ENCODE peak calls at places on chromosomes 2 and 18, in six cellular contexts. S is HCT116, F is K562, D is body of pancreas, G is HepG2, M is gastrocnemius medialis. Z is an unnamed sample.
A peak's percentile ranks its signal among the peaks of the same experiment; 100 is the strongest.

GRCh38 chr2:98084869-98085238 is 2.1 kb upstream of the VWA3B start:
- ATAC-seq in G (peak; percentile 81), M (no peak), F (no peak), S (no peak), D (peak; percentile 59), Z (no peak)

GRCh38 chr2:26632624-26633185 is 8.5 kb downstream of the CIB4 start:
- ATAC-seq in F (peak; percentile 51), S (no peak), D (no peak), G (no peak), M (no peak), Z (no peak)

GRCh38 chr18:75365837-75366236 is 61.7 kb downstream of the SMIM21 start:
- ATAC-seq in G (no peak), M (no peak), S (no peak), F (no peak), D (no peak), Z (no peak)

GRCh38 chr18:55988537-55988936 is 400.5 kb upstream of the TCF4 start:
- ATAC-seq in M (peak; percentile 86), D (peak; percentile 67), F (peak; percentile 65), G (no peak), S (no peak), Z (peak; percentile 70)

GRCh38 chr2:158783923-158784322 is 11.2 kb upstream of the DAPL1 start:
- ATAC-seq in G (no peak), F (no peak), M (no peak), D (no peak), S (no peak), Z (no peak)

GRCh38 chr2:109069430-109070194 is 59.4 kb upstream of the SH3RF3 start:
- ATAC-seq in G (peak; percentile 87), F (no peak), M (no peak), D (no peak), S (no peak), Z (no peak)

GRCh38 chr2:162838141-162838500 is 446 bp downstream of the KCNH7 start:
- ATAC-seq in D (no peak), G (no peak), F (no peak), S (no peak), M (no peak), Z (no peak)

GRCh38 chr2:208320686-208321085 is 54.6 kb downstream of the PIKFYVE start:
- ATAC-seq in F (no peak), D (no peak), G (no peak), S (no peak), M (peak; percentile 100), Z (peak; percentile 77)

GRCh38 chr2:235900631-235901030 is 267.6 kb downstream of the GBX2 start:
- ATAC-seq in F (no peak), S (no peak), D (no peak), G (peak; percentile 41), M (no peak), Z (no peak)

GRCh38 chr18:26524952-26525351 is 23.4 kb downstream of the KCTD1 start:
- ATAC-seq in S (no peak), G (no peak), F (no peak), M (no peak), D (no peak), Z (no peak)

GRCh38 chr2:173584676-173585453 is 230.2 kb downstream of the CDCA7 start:
- ATAC-seq in G (no peak), F (peak; percentile 76), D (no peak), M (no peak), S (no peak), Z (no peak)

DNA sequence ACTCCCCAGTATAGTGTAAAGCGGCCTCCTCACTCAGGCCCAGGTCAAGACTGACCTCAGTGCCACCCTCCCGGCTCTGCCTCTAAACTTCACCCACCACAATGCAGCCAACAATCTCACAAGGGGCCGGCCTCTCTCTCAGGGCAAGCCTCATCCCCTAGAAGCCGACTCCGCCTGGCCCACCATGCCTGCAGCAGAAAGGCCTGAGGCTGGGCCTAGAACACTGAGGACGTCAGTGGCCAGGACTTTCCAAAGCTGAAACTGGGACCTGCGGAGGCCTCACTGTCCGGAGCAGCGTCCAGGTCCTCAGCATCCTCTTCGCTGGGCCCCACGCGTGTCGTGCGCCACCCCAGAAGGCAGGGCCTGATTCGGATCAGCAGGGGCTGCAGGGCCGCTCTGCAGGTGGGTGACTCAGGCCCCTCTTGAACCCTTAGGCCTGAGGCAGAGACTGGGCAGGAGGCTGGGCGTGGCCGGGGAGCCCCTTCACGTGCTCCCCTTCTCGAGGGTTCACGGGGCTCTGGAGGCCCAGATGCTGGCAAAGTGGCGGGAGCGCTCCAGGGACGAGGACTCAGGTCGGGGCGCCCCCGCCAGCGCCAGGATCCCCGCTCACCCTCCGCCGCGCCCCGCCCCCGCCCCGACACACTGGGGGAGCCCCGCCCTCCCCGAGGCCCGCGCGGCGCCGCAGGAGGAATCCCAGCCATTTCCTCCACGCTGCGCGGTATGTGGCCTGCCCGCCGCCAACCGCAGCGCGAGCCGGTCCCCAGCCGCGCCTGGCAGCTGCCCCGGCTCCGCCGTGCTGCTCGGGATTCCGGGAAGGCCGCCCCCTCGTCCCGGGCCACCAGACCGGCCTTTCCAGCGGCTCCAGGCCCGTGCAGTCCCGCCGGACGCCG is 53.1 kb downstream of the PKDCC start:
- ATAC-seq in S (no peak), F (no peak), D (peak; percentile 72), M (peak; percentile 53), G (no peak), Z (peak; percentile 85)
- TF ChIP-seq POLR2A in S (no peak), F (no peak), D (peak; percentile 35), M (no peak), G (no peak), Z (no peak)

DNA sequence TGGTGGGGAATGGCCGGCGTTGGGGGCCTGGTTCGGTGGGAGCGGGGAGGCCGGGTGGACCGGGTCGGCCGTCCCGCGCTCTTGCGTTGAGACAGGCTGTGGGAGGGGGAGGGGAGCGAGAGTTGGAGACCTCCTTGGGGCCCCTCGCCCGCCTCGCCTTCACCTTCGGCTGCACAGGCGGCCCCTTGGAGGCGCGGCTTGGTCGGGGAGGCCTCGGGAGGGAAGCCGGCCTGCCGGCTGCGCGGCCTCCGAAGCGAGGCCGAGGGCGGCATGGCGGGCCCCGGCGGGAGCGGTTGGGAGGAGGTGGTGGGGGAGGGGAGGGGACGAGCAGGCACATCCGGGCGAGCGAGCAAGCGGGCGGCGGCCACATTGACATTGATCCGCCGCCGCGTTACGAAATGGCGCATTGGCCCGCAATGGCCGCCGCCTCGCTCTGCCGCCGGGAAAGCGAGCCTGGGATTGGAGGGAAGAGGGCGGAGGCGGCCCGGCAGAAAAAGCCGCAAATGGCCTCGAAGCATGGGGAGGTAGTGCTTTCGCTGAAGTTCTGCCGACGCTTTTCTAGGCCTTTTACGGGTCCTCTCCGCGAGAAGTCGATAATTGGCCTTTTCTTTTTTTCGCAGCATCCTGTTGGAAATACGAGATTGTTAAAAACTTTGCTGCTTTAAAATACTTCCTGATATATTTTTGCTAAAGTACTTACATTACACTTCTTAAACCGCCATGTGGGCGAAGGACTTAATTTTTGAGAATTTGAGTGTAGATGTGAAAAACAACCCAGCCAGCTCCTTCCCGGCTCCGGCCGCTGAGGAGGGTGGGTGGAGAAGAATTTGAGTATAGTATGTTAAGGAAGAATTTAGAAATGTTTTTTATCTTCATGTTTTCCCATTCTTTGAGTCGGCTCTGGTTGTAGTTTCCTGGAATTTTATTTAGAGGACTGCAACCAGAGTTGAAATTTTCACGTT is 582 bp downstream of the HNRNPA3 start:
- ATAC-seq in D (peak; percentile 76), F (peak; percentile 81), M (peak; percentile 73), S (peak; percentile 64), G (peak; percentile 80), Z (peak; percentile 81)
- TF ChIP-seq POLR2A in D (no peak), F (no peak), M (no peak), S (no peak), G (peak; percentile 36), Z (no peak)

GRCh38 chr2:46914578-46915230 is 902 bp downstream of the MCFD2 start:
- ATAC-seq in S (no peak), D (no peak), M (no peak), G (no peak), F (peak; percentile 12), Z (no peak)

GRCh38 chr2:46913471-46914381 is 1.9 kb downstream of the MCFD2 start:
- ATAC-seq in F (peak; percentile 89), D (no peak), S (peak; percentile 23), M (no peak), G (peak; percentile 67), Z (no peak)

GRCh38 chr2:46917628-46918027 is 2.0 kb upstream of the MCFD2 start:
- ATAC-seq in S (no peak), F (no peak), D (no peak), M (no peak), G (no peak), Z (no peak)

GRCh38 chr2:46915281-46915810 is at the start of gene MCFD2:
- ATAC-seq in M (peak; percentile 23), G (peak; percentile 44), S (peak; percentile 23), D (peak; percentile 19), F (peak; percentile 48), Z (peak; percentile 48)

DNA sequence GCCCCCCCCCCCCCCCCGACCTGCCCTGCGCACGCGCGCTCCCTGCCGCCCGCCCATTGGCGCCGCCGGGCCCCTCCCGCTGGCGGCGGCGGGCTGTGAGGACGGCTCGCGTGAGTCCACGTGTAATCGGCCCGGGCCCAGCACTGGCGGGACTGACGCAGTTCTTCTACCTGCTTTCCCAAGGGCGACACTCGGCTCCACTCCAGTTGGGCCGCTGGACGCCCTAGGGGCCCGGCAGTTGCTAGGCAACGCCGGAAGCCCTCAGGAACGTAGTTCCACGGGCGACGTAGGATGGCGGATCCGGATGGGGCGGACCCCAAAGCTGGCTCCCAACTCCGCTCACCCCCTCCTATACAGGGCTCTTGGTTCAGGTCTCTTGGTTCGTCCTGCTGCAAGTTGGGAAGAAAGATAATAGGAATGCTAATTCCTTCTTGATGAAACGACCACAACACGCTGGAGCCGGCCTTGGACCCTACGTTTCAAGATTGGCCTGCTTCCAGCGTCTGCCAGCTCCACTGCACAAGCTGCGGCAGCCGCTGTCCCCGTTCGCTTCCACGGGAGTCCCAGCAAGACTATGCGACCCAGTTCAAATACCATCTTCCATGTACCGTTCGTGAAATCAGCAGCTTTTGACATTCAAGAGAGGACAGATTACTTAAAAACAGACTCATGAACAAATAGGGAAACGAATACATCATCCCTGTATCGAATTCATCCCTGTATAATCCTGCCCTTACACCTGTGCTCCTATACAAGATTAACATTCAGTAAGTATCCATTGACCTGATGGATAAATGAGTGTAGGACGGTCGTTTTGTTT is 415 bp upstream of the MCFD2 start:
- ATAC-seq in D (peak; percentile 94), G (peak; percentile 88), M (peak; percentile 86), F (peak; percentile 82), S (peak; percentile 84), Z (peak; percentile 93)
- TF ChIP-seq POLR2A in D (peak; percentile 86), G (peak; percentile 88), M (peak; percentile 69), F (peak; percentile 81), S (peak; percentile 49), Z (peak; percentile 59)

DNA sequence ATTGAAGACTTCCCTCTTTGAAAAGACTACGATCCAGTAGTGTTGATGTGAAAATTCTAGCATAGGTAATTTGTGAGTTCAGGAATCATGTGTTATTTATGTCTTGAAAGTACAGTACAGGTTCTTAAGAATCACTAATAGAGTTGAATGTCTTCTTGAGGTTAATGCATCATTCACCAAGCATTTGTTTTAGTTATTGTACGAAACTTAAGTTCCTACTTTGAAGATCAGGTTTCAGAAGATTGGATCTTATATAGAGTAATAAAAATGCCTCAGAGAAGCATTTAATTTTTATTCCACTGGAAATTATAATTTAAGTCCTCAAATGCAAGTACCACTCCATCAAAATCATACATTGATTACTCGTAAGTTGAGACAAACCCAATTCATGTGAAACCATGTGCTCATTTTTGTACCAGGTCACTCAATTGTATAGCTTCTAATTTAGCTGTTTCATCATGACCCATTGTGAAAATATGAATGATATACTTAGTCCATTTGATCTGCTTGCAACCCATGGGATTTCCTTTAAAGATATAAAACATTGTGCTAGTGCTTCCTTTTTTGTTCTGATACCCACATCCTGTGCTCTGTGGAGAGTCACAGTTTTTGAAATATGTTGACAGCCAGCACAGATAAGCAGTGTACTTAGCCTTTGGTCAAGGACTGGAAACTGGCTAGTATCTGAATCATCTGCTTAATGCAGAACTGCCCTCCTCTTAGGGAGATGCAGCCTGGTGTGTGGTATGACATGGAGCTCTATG is 22.5 kb upstream of the RAB27B start:
- ATAC-seq in G (peak; percentile 53), D (no peak), S (peak; percentile 30), F (peak; percentile 95), M (no peak), Z (no peak)
- TF ChIP-seq POLR2A in G (no peak), D (no peak), S (no peak), F (no peak), M (no peak), Z (no peak)